ENCODE peak calls at places on chromosome 20, in seven cellular contexts. Q is AML-193, C is ELR, T is A172, O is fibroblast of pulmonary artery, Y is NCI-H1105, B is cardiac fibroblast. A is an unnamed sample.

GRCh38 chr20:9301129-9302072 is 213.0 kb upstream of the LAMP5 start:
- DNase-seq in Q (no peak), C (peak; percentile 19), T (peak; percentile 44), O (peak; percentile 89), Y (peak; percentile 45), B (peak; percentile 87), A (peak; percentile 37)

GRCh38 chr20:58213112-58213511 is 15.3 kb downstream of the ANKRD60 start:
- DNase-seq in Q (no peak), C (peak; percentile 27), T (no peak), O (no peak), Y (no peak), B (no peak), A (no peak)

GRCh38 chr20:20366896-20367680 is 816 bp upstream of the INSM1 start:
- DNase-seq in Q (no peak), C (no peak), T (no peak), O (no peak), Y (peak; percentile 86), B (no peak), A (no peak)

GRCh38 chr20:4546342-4546741 is 175.4 kb upstream of the PRND start:
- DNase-seq in Q (no peak), C (no peak), T (no peak), O (no peak), Y (no peak), B (no peak), A (no peak)

GRCh38 chr20:15191082-15191723 is 853.8 kb upstream of the FLRT3 start:
- DNase-seq in Q (no peak), C (no peak), T (no peak), O (no peak), Y (no peak), B (no peak), A (no peak)

GRCh38 chr20:64035066-64035932 is 683 bp upstream of the C20orf204 start:
- DNase-seq in Q (no peak), C (no peak), T (no peak), O (no peak), Y (no peak), B (no peak), A (no peak)

GRCh38 chr20:59565768-59566461 is 38.4 kb upstream of the PHACTR3 start:
- DNase-seq in Q (no peak), C (no peak), T (no peak), O (no peak), Y (no peak), B (no peak), A (no peak)

GRCh38 chr20:50126662-50127061 is 13.7 kb upstream of the UBE2V1 start:
- DNase-seq in Q (no peak), C (no peak), T (peak; percentile 59), O (no peak), Y (no peak), B (no peak), A (no peak)

GRCh38 chr20:37378785-37379598 is 33.1 kb downstream of the SRC start:
- DNase-seq in Q (no peak), C (peak; percentile 84), T (peak; percentile 52), O (peak; percentile 57), Y (no peak), B (peak; percentile 57), A (no peak)

GRCh38 chr20:5848711-5849505 is 98.7 kb downstream of the SHLD1 start:
- DNase-seq in Q (no peak), C (peak; percentile 74), T (peak; percentile 76), O (peak; percentile 78), Y (no peak), B (peak; percentile 75), A (no peak)

GRCh38 chr20:32343438-32343837 is 14.7 kb upstream of the ASXL1 start:
- DNase-seq in Q (no peak), C (peak; percentile 93), T (peak; percentile 72), O (peak; percentile 81), Y (no peak), B (peak; percentile 73), A (no peak)

GRCh38 chr20:52497731-52498130 is 306.2 kb upstream of the ZFP64 start:
- DNase-seq in Q (no peak), C (peak; percentile 45), T (peak; percentile 41), O (peak; percentile 73), Y (no peak), B (peak; percentile 55), A (no peak)

GRCh38 chr20:36538026-36538764 is 3.1 kb upstream of the MYL9 start:
- DNase-seq in Q (no peak), C (no peak), T (no peak), O (peak; percentile 91), Y (no peak), B (peak; percentile 86), A (no peak)

GRCh38 chr20:16419138-16419715 is 154.0 kb downstream of the KIF16B start:
- DNase-seq in Q (no peak), C (no peak), T (no peak), O (no peak), Y (no peak), B (no peak), A (no peak)

GRCh38 chr20:18717062-18717461 is 96.5 kb upstream of the SCP2D1 start:
- DNase-seq in Q (no peak), C (no peak), T (no peak), O (no peak), Y (peak; percentile 26), B (no peak), A (no peak)

GRCh38 chr20:58660855-58661254 is 9.8 kb downstream of the STX16 start:
- DNase-seq in Q (no peak), C (no peak), T (no peak), O (no peak), Y (no peak), B (no peak), A (no peak)

GRCh38 chr20:50472693-50473610 is 37.2 kb upstream of the PTPN1 start:
- DNase-seq in Q (peak; percentile 16), C (no peak), T (no peak), O (no peak), Y (no peak), B (no peak), A (no peak)

GRCh38 chr20:59453634-59454241 is 150.6 kb upstream of the PHACTR3 start:
- DNase-seq in Q (no peak), C (no peak), T (no peak), O (no peak), Y (no peak), B (no peak), A (no peak)

GRCh38 chr20:38178065-38178471 is 13.0 kb upstream of the TGM2 start:
- DNase-seq in Q (peak; percentile 44), C (peak; percentile 62), T (no peak), O (no peak), Y (no peak), B (no peak), A (no peak)

GRCh38 chr20:20782221-20782620 is 69.8 kb upstream of the RALGAPA2 start:
- DNase-seq in Q (no peak), C (no peak), T (no peak), O (no peak), Y (no peak), B (peak; percentile 31), A (no peak)

GRCh38 chr20:4956200-4956810 is 45.0 kb downstream of the SLC23A2 start:
- DNase-seq in Q (peak; percentile 77), C (peak; percentile 69), T (peak; percentile 64), O (peak; percentile 84), Y (peak; percentile 9), B (peak; percentile 79), A (peak; percentile 15)

GRCh38 chr20:5181955-5182354 is 55.1 kb downstream of the CDS2 start:
- DNase-seq in Q (no peak), C (peak; percentile 67), T (peak; percentile 56), O (peak; percentile 66), Y (no peak), B (peak; percentile 65), A (no peak)

GRCh38 chr20:50992733-50993457 is 30.0 kb downstream of the KCNG1 start:
- DNase-seq in Q (peak; percentile 63), C (peak; percentile 86), T (peak; percentile 85), O (peak; percentile 82), Y (peak; percentile 18), B (peak; percentile 71), A (no peak)

GRCh38 chr20:35276408-35276807 is 1.5 kb downstream of the MMP24OS start:
- DNase-seq in Q (no peak), C (no peak), T (no peak), O (no peak), Y (no peak), B (no peak), A (no peak)

GRCh38 chr20:62754122-62754990 is 41.9 kb upstream of the MRGBP start:
- DNase-seq in Q (no peak), C (no peak), T (no peak), O (no peak), Y (no peak), B (no peak), A (no peak)

GRCh38 chr20:21436186-21436585 is 38.9 kb upstream of the NKX2-4 start:
- DNase-seq in Q (no peak), C (peak; percentile 96), T (peak; percentile 96), O (peak; percentile 67), Y (no peak), B (peak; percentile 35), A (no peak)

GRCh38 chr20:46253391-46253790 is 54.9 kb downstream of the CDH22 start:
- DNase-seq in Q (no peak), C (peak; percentile 51), T (peak; percentile 31), O (no peak), Y (no peak), B (peak; percentile 5), A (no peak)

GRCh38 chr20:51385941-51386530 is 156.5 kb downstream of the NFATC2 start:
- DNase-seq in Q (peak; percentile 15), C (peak; percentile 70), T (peak; percentile 52), O (peak; percentile 63), Y (no peak), B (peak; percentile 63), A (no peak)

GRCh38 chr20:10658051-10658823 is 15.6 kb downstream of the JAG1 start:
- DNase-seq in Q (no peak), C (no peak), T (no peak), O (no peak), Y (no peak), B (no peak), A (no peak)

GRCh38 chr20:59145926-59146800 is 17.5 kb upstream of the ZNF831 start:
- DNase-seq in Q (no peak), C (no peak), T (no peak), O (no peak), Y (no peak), B (no peak), A (no peak)

GRCh38 chr20:15278041-15278440 is 940.6 kb upstream of the FLRT3 start:
- DNase-seq in Q (no peak), C (no peak), T (no peak), O (no peak), Y (no peak), B (no peak), A (no peak)

GRCh38 chr20:10060223-10060622 is 25.4 kb downstream of the ANKEF1 start:
- DNase-seq in Q (no peak), C (no peak), T (no peak), O (no peak), Y (no peak), B (no peak), A (no peak)

GRCh38 chr20:45164906-45165305 is 9.8 kb upstream of the PI3 start:
- DNase-seq in Q (no peak), C (no peak), T (no peak), O (no peak), Y (no peak), B (no peak), A (no peak)

GRCh38 chr20:8357703-8358102 is 225.6 kb downstream of the PLCB1 start:
- DNase-seq in Q (no peak), C (no peak), T (no peak), O (no peak), Y (no peak), B (no peak), A (no peak)

A was measured in NCI-H2081 treated with DMSO at 0.1 percent for 48 hours.